ENCODE peak calls at places on chromosomes 4 and X, in five cellular contexts. Z is GM23338, Q is fibroblast of lung, S is mammary epithelial cell, X is DND-41. N is an unnamed sample.
A peak's percentile ranks its signal among the peaks of the same experiment; 100 is the strongest.

GRCh38 chr4:78131403-78131802 is 74.3 kb downstream of the FRAS1 start:
- DNase-seq in X (no peak), Z (no peak), S (peak; percentile 11), Q (no peak), N (no peak)

GRCh38 chr4:151530783-151531182 is 121.8 kb downstream of the FHIP1A start:
- DNase-seq in X (no peak), Q (no peak), S (no peak), Z (no peak), N (no peak)

GRCh38 chr4:93313207-93313606 is 515.3 kb upstream of the ATOH1 start:
- DNase-seq in X (no peak), Z (no peak), S (peak; percentile 38), Q (peak; percentile 37), N (no peak)

GRCh38 chr4:84852081-84852480 is 114.4 kb downstream of the WDFY3 start:
- DNase-seq in X (no peak), S (peak; percentile 57), Q (peak; percentile 51), Z (no peak), N (no peak)

GRCh38 chr4:122300776-122301175 is 78.0 kb upstream of the ADAD1 start:
- DNase-seq in Z (no peak), X (no peak), S (no peak), Q (no peak), N (no peak)

GRCh38 chr4:41718907-41719306 is 29.6 kb downstream of the PHOX2B start:
- DNase-seq in X (no peak), Q (peak; percentile 43), S (peak; percentile 30), Z (no peak), N (no peak)

GRCh38 chr4:655735-656151 is 18.3 kb downstream of the ATP5ME start:
- DNase-seq in Z (no peak), Q (no peak), X (no peak), S (no peak), N (no peak)

GRCh38 chrX:122269243-122269781 is 914.8 kb upstream of the GRIA3 start:
- DNase-seq in Q (no peak), Z (no peak), X (no peak), S (no peak), N (no peak)

GRCh38 chr4:38188631-38189101 is 228.5 kb downstream of the PTTG2 start:
- DNase-seq in X (no peak), Z (no peak), S (peak; percentile 97), Q (no peak), N (peak; percentile 99)

GRCh38 chr4:145732895-145733880 is 53.2 kb downstream of the C4orf51 start:
- DNase-seq in Q (peak; percentile 90), X (peak; percentile 90), S (peak; percentile 95), Z (peak; percentile 98), N (peak; percentile 96)

GRCh38 chr4:127967141-127967775 is 2.1 kb downstream of the ABHD18 start:
- DNase-seq in S (no peak), Q (peak; percentile 13), X (no peak), Z (no peak), N (no peak)
- H3K4me2 ChIP-seq in S (peak overlapping the region; percentile 35), Q (no peak overlapping the region), X (peak overlapping the region; percentile 52), Z (no peak overlapping the region), N (peak overlapping the region; percentile 13)

DNA sequence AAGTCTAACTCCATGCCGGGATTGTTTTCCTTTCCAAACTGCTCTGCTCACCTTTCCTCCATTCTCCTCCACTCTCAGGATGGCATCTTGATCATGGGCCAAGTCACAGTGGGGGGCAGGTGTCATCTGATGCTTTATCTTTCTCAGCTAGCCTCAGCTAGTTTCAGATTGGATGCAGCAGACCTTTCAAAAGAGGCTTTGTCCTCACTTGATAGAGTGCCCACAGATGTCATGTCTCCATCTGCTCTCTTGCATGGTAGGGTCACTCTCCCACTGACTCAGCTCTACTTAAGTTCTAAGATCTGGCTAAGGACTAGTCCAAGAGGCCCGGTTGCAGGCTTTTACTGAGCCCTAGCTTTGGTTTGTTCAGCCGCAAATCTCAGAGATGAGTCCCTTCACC is 341.7 kb upstream of the GALNT7 start:
- DNase-seq in Q (no peak), Z (no peak), X (no peak), S (no peak), N (no peak)
- H3K27ac ChIP-seq in Q (no peak overlapping the region), Z (no peak overlapping the region), X (no peak overlapping the region), S (no peak overlapping the region), N (no peak overlapping the region)

GRCh38 chrX:54288989-54289388 is 68.9 kb downstream of the WNK3 start:
- DNase-seq in Z (no peak), Q (no peak), X (no peak), S (no peak), N (no peak)

GRCh38 chrX:54292755-54293154 is 65.1 kb downstream of the WNK3 start:
- DNase-seq in Z (no peak), Q (no peak), S (no peak), X (no peak), N (no peak)

DNA sequence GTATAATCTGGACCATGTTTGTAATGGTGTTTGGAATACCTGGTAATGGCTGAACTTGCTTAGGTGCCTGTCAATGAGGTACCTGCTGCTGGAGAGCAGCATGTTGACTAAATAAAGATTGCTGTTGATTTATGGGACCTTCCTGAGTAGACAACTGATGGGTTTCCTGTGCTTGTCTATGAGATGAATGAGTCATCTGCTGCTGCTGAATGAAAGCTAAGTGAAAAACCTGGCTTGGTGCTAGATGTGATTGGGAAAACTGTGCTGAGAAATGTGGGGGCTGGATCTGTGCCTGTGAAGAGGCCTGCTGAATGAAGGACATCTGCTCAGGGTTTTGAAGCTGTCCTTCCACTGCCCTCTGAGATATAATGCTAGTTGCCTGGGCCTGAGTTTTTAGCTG is 69.6 kb downstream of the WNK3 start:
- DNase-seq in Z (no peak), S (no peak), Q (no peak), X (no peak), N (no peak)
- H3K27me3 ChIP-seq in Z (no peaks in the 10 kb centered on the region), S (no peaks in the 10 kb centered on the region), Q (no peaks in the 10 kb centered on the region), X (no peaks in the 10 kb centered on the region), N (peaks cover 56% of the 10 kb centered on the region)

GRCh38 chr4:53705151-53705764 is 114.0 kb upstream of the LNX1 start:
- DNase-seq in Z (no peak), S (no peak), X (no peak), Q (no peak), N (no peak)

GRCh38 chr4:53705972-53706371 is 114.7 kb upstream of the LNX1 start:
- DNase-seq in Z (no peak), S (no peak), Q (no peak), X (no peak), N (no peak)

GRCh38 chr4:53703267-53703655 is 112.0 kb upstream of the LNX1 start:
- DNase-seq in Q (no peak), X (no peak), Z (no peak), S (no peak), N (no peak)

GRCh38 chr4:53702334-53703266 is 111.3 kb upstream of the LNX1 start:
- DNase-seq in Z (peak; percentile 53), X (no peak), S (peak; percentile 52), Q (peak; percentile 86), N (peak; percentile 46)

DNA sequence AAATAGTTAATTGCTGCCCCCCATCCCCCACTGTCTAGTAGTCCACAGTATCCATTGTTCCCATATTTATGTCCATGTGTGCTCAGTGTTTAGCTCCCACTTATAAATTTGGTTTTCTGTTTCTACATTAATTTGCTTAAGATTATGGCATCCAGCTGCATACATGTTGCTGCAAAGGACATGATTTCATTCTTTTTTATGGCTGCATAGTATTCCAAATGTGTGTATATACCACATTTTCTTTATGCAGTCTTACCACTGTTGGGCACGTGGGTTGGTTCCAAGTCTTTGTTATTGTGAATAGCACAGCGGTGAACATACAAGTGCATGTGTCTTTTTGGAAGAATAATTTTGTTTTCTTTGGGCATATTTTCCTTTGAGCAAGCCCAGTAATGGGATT is 113.0 kb upstream of the LNX1 start:
- DNase-seq in Q (no peak), S (no peak), X (no peak), Z (no peak), N (no peak)
- H3K4me2 ChIP-seq in Q (no peak overlapping the region), S (no peak overlapping the region), X (no peak overlapping the region), Z (no peak overlapping the region), N (no peak overlapping the region)

DNA sequence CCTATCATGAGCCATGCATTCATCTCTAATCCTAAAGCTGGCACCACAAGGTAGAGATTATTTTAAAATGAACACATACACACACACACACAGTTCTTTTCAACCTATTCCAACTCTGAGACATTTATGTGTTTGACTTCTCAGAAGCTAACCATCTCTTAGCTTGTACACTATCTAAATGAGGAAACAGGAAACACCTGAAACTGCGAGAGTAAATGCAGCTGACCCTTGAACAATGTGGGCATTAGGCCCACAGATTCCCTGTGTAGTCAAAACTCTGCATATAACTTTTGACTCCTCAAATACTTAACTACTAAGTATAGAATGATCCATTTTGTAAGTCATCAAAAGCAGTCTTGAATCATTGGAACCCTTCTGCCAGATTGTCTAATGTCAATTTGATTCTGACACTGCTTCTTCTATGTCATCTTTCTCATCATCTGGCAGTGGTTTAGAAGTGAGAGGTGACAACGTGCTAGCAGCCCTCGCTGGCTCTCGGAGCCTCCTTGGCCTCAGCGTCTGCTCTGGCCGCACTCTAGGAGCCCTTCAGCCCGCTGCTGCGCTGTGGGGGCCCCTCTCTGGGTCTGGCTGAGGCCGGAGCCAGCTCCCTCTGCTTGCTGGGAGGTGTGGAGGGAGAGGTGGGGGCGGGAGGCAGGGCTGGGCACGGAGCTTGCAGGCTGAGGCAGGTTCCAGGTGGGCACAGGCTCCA is 21.4 kb upstream of the IL15 start:
- DNase-seq in Q (no peak), S (no peak), X (no peak), Z (no peak), N (no peak)
- H3K27ac ChIP-seq in Q (no peak overlapping the region), S (no peak overlapping the region), X (no peak overlapping the region), Z (no peak overlapping the region), N (no peak overlapping the region)

GRCh38 chrX:25860322-25860721 is 277.8 kb upstream of the MAGEB18 start:
- DNase-seq in Q (no peak), X (no peak), Z (no peak), S (no peak), N (no peak)
- H3K27me3 ChIP-seq in Q (no peaks in the 10 kb centered on the region), X (no peaks in the 10 kb centered on the region), Z (no peaks in the 10 kb centered on the region), S (no peaks in the 10 kb centered on the region), N (no peaks in the 10 kb centered on the region)

GRCh38 chr4:24887881-24888430 is 24.9 kb downstream of the CCDC149 start:
- DNase-seq in Q (no peak), S (no peak), Z (no peak), X (no peak), N (no peak)

GRCh38 chr4:24888945-24889344 is 23.9 kb downstream of the CCDC149 start:
- DNase-seq in X (no peak), Z (no peak), S (no peak), Q (no peak), N (no peak)

GRCh38 chr4:24886596-24886995 is 26.2 kb downstream of the CCDC149 start:
- DNase-seq in Q (no peak), Z (no peak), X (no peak), S (no peak), N (no peak)

GRCh38 chr4:24889991-24890390 is 22.9 kb downstream of the CCDC149 start:
- DNase-seq in X (no peak), S (no peak), Z (no peak), Q (no peak), N (no peak)

DNA sequence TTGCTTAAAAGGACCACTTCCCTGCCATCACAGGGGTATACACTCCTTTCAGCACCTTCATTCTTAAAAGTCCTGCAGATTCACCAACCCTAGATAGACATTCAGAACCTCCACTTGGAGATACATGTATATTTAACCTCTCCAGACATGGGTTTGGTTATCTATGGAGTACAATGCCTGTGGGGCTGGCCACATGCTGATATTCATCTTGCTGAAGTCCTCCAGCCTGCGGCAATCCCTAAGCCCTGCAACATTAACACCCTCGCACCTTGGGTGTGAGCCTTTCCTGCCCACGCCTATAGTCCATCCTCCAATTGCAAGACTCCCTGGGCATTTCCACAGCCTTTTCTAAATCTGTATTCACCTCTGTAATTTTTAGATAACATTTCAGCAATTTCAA is 24.4 kb downstream of the CCDC149 start:
- DNase-seq in X (no peak), Q (no peak), S (no peak), Z (no peak), N (no peak)
- H3K4me2 ChIP-seq in X (no peak overlapping the region), Q (no peak overlapping the region), S (no peak overlapping the region), Z (no peak overlapping the region), N (no peak overlapping the region)